ENCODE peak calls at places on chromosomes 3 and 15, in five cellular contexts. One of them, this sample, is unnamed.

GRCh38 chr15:34206016-34206415 is 3.9 kb downstream of the KATNBL1 start:
- DNase-seq in fibroblast of lung: no peak
- DNase-seq in stomach: no peak
- DNase-seq in HCT116: no peak
- DNase-seq in uterus: no peak
- DNase-seq in this sample: no peak

GRCh38 chr3:190585771-190586630 is 72.1 kb downstream of the IL1RAP start:
- DNase-seq in HCT116: peak; percentile 81
- DNase-seq in fibroblast of lung: peak; percentile 94
- DNase-seq in stomach: no peak
- DNase-seq in uterus: no peak
- DNase-seq in this sample: no peak

GRCh38 chr15:29924750-29925149 is 102.5 kb upstream of the TJP1 start:
- DNase-seq in fibroblast of lung: peak; percentile 53
- DNase-seq in uterus: no peak
- DNase-seq in HCT116: no peak
- DNase-seq in stomach: no peak
- DNase-seq in this sample: no peak

GRCh38 chr3:11721114-11721440 is 77.4 kb upstream of the VGLL4 start:
- DNase-seq in fibroblast of lung: peak; percentile 8
- DNase-seq in stomach: no peak
- DNase-seq in HCT116: no peak
- DNase-seq in uterus: no peak
- DNase-seq in this sample: no peak

GRCh38 chr3:165011557-165011956 is 66.7 kb downstream of the SI start:
- DNase-seq in HCT116: no peak
- DNase-seq in fibroblast of lung: no peak
- DNase-seq in uterus: no peak
- DNase-seq in stomach: no peak
- DNase-seq in this sample: no peak

GRCh38 chr3:177483182-177483967 is 286.1 kb upstream of the TBL1XR1 start:
- DNase-seq in uterus: no peak
- DNase-seq in stomach: no peak
- DNase-seq in fibroblast of lung: no peak
- DNase-seq in HCT116: peak; percentile 31
- DNase-seq in this sample: no peak

GRCh38 chr3:172309741-172310140 is 138.5 kb downstream of the GHSR start:
- DNase-seq in fibroblast of lung: no peak
- DNase-seq in uterus: no peak
- DNase-seq in HCT116: no peak
- DNase-seq in stomach: no peak
- DNase-seq in this sample: no peak

GRCh38 chr3:107928084-107928445 is 162.8 kb downstream of the CD47 start:
- DNase-seq in uterus: no peak
- DNase-seq in HCT116: no peak
- DNase-seq in stomach: no peak
- DNase-seq in fibroblast of lung: peak; percentile 35
- DNase-seq in this sample: no peak

GRCh38 chr3:23877324-23877980 is 39.3 kb downstream of the NKIRAS1 start:
- DNase-seq in fibroblast of lung: peak; percentile 86
- DNase-seq in stomach: no peak
- DNase-seq in HCT116: no peak
- DNase-seq in uterus: peak; percentile 44
- DNase-seq in this sample: no peak

GRCh38 chr3:146466596-146466995 is 2.8 kb downstream of the PLSCR2 start:
- DNase-seq in stomach: no peak
- DNase-seq in uterus: no peak
- DNase-seq in fibroblast of lung: peak; percentile 63
- DNase-seq in HCT116: no peak
- DNase-seq in this sample: no peak

GRCh38 chr3:146471012-146471411 is 1.7 kb upstream of the PLSCR2 start:
- DNase-seq in HCT116: no peak
- DNase-seq in fibroblast of lung: no peak
- DNase-seq in stomach: no peak
- DNase-seq in uterus: no peak
- DNase-seq in this sample: no peak

GRCh38 chr3:146470424-146470990 is 1.1 kb upstream of the PLSCR2 start:
- DNase-seq in fibroblast of lung: no peak
- DNase-seq in stomach: no peak
- DNase-seq in HCT116: no peak
- DNase-seq in uterus: no peak
- DNase-seq in this sample: no peak

GRCh38 chr3:146468234-146468931 is 978 bp downstream of the PLSCR2 start:
- DNase-seq in uterus: no peak
- DNase-seq in stomach: no peak
- DNase-seq in HCT116: no peak
- DNase-seq in fibroblast of lung: peak; percentile 91
- DNase-seq in this sample: no peak

GRCh38 chr3:146469206-146470017 is at the start of gene PLSCR2:
- DNase-seq in fibroblast of lung: peak; percentile 49
- DNase-seq in uterus: peak; percentile 35
- DNase-seq in HCT116: no peak
- DNase-seq in stomach: peak; percentile 84
- DNase-seq in this sample: peak; percentile 93
- H3K4me3 ChIP-seq in fibroblast of lung: peak within 1 kb of the TSS; percentile 25
- H3K4me3 ChIP-seq in uterus: peak within 1 kb of the TSS; percentile 58
- H3K4me3 ChIP-seq in HCT116: no peak within 1 kb of the TSS
- H3K4me3 ChIP-seq in stomach: peak within 1 kb of the TSS; percentile 69
- H3K4me3 ChIP-seq in this sample: peak within 1 kb of the TSS; percentile 43

GRCh38 chr3:114756506-114757279 is 390.4 kb downstream of the ZBTB20 start:
- DNase-seq in HCT116: peak; percentile 61
- DNase-seq in stomach: no peak
- DNase-seq in fibroblast of lung: peak; percentile 69
- DNase-seq in uterus: no peak
- DNase-seq in this sample: peak; percentile 18
- H3K4me3 ChIP-seq in HCT116: peak overlapping the region; percentile 25
- H3K4me3 ChIP-seq in stomach: no peak overlapping the region
- H3K4me3 ChIP-seq in fibroblast of lung: no peak overlapping the region
- H3K4me3 ChIP-seq in uterus: no peak overlapping the region
- H3K4me3 ChIP-seq in this sample: no peak overlapping the region

DNA sequence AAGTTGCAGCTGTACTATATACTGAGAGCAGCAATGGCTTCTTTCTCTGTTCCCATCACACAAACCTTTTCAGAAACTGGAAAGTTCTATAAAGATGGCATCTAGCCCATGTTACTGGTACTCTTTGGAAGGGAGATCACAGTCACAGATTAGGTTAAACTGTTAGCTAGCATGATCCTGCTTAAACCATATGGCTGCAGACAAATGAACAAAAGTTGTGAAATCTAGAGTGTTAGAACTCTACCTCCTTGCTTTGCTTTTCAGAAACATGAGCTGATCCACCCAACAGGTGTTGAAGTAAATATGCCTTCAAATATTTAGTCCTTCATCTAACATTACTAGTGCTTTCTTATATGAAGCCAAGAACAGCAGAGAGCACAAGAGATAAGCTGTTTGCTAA is 102.6 kb downstream of the SNRK start:
- DNase-seq in uterus: no peak
- DNase-seq in HCT116: no peak
- DNase-seq in stomach: no peak
- DNase-seq in fibroblast of lung: no peak
- DNase-seq in this sample: no peak
- H3K4me3 ChIP-seq in uterus: no peak overlapping the region
- H3K4me3 ChIP-seq in HCT116: no peak overlapping the region
- H3K4me3 ChIP-seq in stomach: no peak overlapping the region
- H3K4me3 ChIP-seq in fibroblast of lung: no peak overlapping the region
- H3K4me3 ChIP-seq in this sample: no peak overlapping the region

GRCh38 chr3:184554470-184554869 is 7.1 kb upstream of the EPHB3 start:
- DNase-seq in uterus: no peak
- DNase-seq in HCT116: no peak
- DNase-seq in fibroblast of lung: no peak
- DNase-seq in stomach: no peak
- DNase-seq in this sample: no peak
- H3K4me3 ChIP-seq in uterus: no peak overlapping the region
- H3K4me3 ChIP-seq in HCT116: no peak overlapping the region
- H3K4me3 ChIP-seq in fibroblast of lung: no peak overlapping the region
- H3K4me3 ChIP-seq in stomach: no peak overlapping the region
- H3K4me3 ChIP-seq in this sample: no peak overlapping the region

DNA sequence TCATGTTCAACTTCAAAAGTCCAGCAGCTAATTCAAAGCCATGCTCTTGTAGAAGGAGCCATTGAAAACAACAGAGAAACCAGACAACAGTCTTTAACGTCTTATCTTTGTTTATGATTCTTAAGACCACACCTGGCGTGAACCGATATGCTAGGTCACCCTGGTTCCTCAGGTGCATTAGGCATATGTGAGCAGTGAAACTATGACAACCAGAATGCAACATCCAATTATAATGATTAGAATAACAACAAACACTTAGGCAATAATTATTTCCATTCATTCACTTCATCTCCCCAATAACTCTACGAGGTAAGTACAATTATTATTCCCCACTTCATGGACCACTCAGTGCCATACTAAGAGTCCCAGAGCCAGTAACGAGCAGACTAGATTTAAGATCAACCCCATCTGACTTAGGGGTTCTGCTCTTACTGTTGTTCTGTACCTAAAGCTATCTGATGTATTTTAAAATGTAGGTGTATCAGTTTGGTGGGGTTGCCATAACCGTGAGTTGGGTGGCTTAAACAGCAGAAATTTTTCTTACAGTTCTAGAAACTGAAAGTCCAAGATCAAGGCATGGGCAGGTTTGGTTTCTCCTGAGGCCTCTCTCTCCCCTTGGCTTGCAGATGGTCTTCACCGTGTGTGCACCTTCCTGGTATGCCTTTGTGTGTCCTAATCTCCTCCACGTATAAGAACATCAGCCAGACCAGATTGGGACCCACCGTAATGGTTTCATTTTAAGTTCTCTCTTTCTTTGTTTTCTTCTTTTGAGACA is 997.8 kb upstream of the CFAP20DC start:
- DNase-seq in fibroblast of lung: no peak
- DNase-seq in stomach: no peak
- DNase-seq in uterus: no peak
- DNase-seq in HCT116: no peak
- DNase-seq in this sample: no peak
- H3K4me3 ChIP-seq in fibroblast of lung: no peak overlapping the region
- H3K4me3 ChIP-seq in stomach: no peak overlapping the region
- H3K4me3 ChIP-seq in uterus: no peak overlapping the region
- H3K4me3 ChIP-seq in HCT116: no peak overlapping the region
- H3K4me3 ChIP-seq in this sample: no peak overlapping the region

DNA sequence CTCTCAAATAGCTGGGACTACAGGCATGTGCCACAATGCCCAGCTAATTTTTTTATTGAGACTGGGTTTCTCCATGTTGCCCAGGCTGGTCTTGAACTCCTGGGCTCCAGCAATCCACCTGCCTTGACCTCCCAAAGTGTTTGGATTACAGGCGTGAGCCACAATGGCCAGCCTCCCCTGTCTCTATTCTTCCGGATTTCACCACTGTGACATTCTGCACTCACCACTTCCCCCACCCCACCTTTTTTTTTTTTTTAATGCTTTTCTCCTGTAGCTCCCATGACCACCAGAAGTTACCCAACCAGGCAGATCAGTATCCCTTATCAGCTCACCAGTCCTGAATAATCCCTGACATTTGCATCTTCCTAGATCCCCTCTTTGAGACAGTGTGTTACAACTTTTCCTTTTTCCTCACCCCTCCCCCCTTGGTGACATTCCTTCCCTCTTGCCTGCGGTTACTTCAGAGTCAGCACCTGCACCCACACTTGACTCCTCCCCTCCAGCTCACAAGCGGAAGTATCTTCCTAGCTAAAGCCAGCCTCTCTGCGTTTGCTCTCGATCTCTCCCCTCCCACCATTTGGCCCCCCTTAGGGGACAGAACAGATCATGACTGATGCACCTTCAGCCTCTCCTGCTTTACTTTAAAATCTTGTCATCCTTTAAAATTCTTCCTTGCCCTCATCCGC is 13.5 kb upstream of the ZNF592 start:
- DNase-seq in stomach: peak; percentile 75
- DNase-seq in fibroblast of lung: peak; percentile 26
- DNase-seq in uterus: no peak
- DNase-seq in HCT116: peak; percentile 85
- DNase-seq in this sample: peak; percentile 88
- H3K4me3 ChIP-seq in stomach: no peak overlapping the region
- H3K4me3 ChIP-seq in fibroblast of lung: no peak overlapping the region
- H3K4me3 ChIP-seq in uterus: no peak overlapping the region
- H3K4me3 ChIP-seq in HCT116: peak overlapping the region; percentile 32
- H3K4me3 ChIP-seq in this sample: no peak overlapping the region

GRCh38 chr3:48467110-48467454 is 20.5 kb downstream of the ATRIP start:
- DNase-seq in stomach: no peak
- DNase-seq in fibroblast of lung: no peak
- DNase-seq in HCT116: no peak
- DNase-seq in uterus: no peak
- DNase-seq in this sample: no peak

GRCh38 chr3:48465237-48465530 is 18.6 kb downstream of the ATRIP start:
- DNase-seq in stomach: no peak
- DNase-seq in HCT116: no peak
- DNase-seq in uterus: no peak
- DNase-seq in fibroblast of lung: no peak
- DNase-seq in this sample: no peak

GRCh38 chr3:48466386-48467109 is 20.0 kb downstream of the ATRIP start:
- DNase-seq in uterus: peak; percentile 44
- DNase-seq in fibroblast of lung: no peak
- DNase-seq in stomach: peak; percentile 66
- DNase-seq in HCT116: no peak
- DNase-seq in this sample: no peak

GRCh38 chr3:48464713-48465221 is 18.2 kb downstream of the ATRIP start:
- DNase-seq in HCT116: no peak
- DNase-seq in fibroblast of lung: no peak
- DNase-seq in uterus: no peak
- DNase-seq in stomach: no peak
- DNase-seq in this sample: no peak

DNA sequence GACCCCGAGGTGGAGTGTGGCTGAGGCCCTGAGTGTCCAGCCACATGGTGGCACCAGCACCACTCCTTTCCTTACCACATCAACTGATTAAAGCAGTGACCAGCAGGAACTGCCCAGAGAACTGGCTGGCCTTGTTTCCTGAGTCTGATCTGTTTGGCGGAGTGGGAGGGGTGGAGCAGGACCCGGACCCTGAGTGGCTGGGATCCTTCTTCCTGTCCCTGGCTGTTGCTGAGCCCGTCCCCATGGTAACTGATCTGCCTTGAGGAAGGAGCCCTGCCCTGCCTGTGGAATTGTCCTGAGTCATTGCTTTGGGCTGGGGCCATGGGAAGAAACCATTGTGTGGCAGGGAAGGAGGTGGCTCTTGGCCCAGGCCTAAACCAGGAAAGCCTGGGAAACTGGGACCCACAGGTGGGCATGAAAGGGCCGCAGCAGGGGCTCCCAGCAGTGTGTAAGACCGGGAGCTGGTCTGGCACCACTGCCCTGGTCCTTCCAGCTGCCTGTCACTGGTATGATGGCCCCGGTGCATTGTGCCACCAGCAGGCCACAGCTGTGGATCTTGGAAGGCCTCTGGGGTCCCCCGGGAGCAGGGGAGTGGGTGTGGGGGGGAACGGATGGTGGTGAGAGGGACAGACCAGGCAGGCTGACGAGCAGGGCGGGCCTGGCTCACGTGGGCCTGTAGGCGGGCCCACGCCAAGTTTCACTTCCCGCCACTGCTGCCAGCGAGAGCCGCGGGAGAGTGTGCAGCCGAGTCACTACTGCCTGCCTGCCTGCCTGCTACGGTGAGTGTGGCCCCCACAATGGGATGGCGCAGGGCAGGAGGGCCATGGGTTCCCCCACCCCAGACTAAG is 19.2 kb downstream of the ATRIP start:
- DNase-seq in stomach: peak; percentile 97
- DNase-seq in fibroblast of lung: peak; percentile 100
- DNase-seq in HCT116: peak; percentile 96
- DNase-seq in uterus: peak; percentile 95
- DNase-seq in this sample: peak; percentile 99
- H3K4me3 ChIP-seq in stomach: peak overlapping the region; percentile 60
- H3K4me3 ChIP-seq in fibroblast of lung: peak overlapping the region; percentile 50
- H3K4me3 ChIP-seq in HCT116: peak overlapping the region; percentile 56
- H3K4me3 ChIP-seq in uterus: peak overlapping the region; percentile 42
- H3K4me3 ChIP-seq in this sample: peak overlapping the region; percentile 32